ENCODE peak calls at places on chromosomes 16 and 17, in four cellular contexts. T is endodermal cell, P is pancreas, V is left ventricle myocardium inferior. U is an unnamed sample.

GRCh38 chr17:36016555-36016954 is 1.2 kb downstream of the CCL23 start:
- DNase-seq in P (no peak), T (no peak), V (no peak), U (no peak)

GRCh38 chr17:1197781-1198490 is 18.2 kb upstream of the ABR start:
- DNase-seq in T (no peak), P (peak; percentile 70), V (peak; percentile 75), U (no peak)

GRCh38 chr17:6241381-6241780 is 171.2 kb downstream of the WSCD1 start:
- DNase-seq in V (no peak), T (peak; percentile 77), P (no peak), U (no peak)

GRCh38 chr17:53141731-53142130 is 681.0 kb upstream of the KIF2B start:
- DNase-seq in P (no peak), T (peak; percentile 35), V (no peak), U (no peak)

GRCh38 chr16:22098538-22099255 is 6.4 kb downstream of the VWA3A start:
- DNase-seq in P (no peak), V (no peak), T (peak; percentile 61), U (no peak)

GRCh38 chr16:47018223-47018891 is 44.9 kb upstream of the DNAJA2 start:
- DNase-seq in V (no peak), P (no peak), T (peak; percentile 74), U (no peak)

GRCh38 chr17:14427914-14428639 is 127.2 kb downstream of the HS3ST3B1 start:
- DNase-seq in P (no peak), T (no peak), V (no peak), U (no peak)

GRCh38 chr16:31067342-31067741 is 6.7 kb downstream of the ZNF668 start:
- DNase-seq in T (no peak), V (no peak), P (no peak), U (no peak)

GRCh38 chr17:50865060-50865867 is 890 bp downstream of the TOB1 start:
- DNase-seq in V (peak; percentile 64), T (peak; percentile 88), P (peak; percentile 92), U (no peak)

GRCh38 chr17:60451071-60451470 is 28.8 kb downstream of the CHCT1 start:
- DNase-seq in P (no peak), V (no peak), T (no peak), U (no peak)

GRCh38 chr17:34723875-34724274 is 144.5 kb downstream of the TMEM132E start:
- DNase-seq in V (no peak), P (no peak), T (peak; percentile 44), U (no peak)

GRCh38 chr16:83900611-83901010 is 1.7 kb downstream of the MLYCD start:
- DNase-seq in T (no peak), V (no peak), P (no peak), U (no peak)

GRCh38 chr16:61929801-61930200 is 106.4 kb downstream of the CDH8 start:
- DNase-seq in V (no peak), P (no peak), T (no peak), U (no peak)

GRCh38 chr16:68257251-68257905 is 6.9 kb upstream of the SLC7A6 start:
- DNase-seq in T (no peak), V (no peak), P (peak; percentile 6), U (no peak)

GRCh38 chr17:28398280-28398981 is 7.6 kb downstream of the SLC46A1 start:
- DNase-seq in P (no peak), V (no peak), T (no peak), U (no peak)

GRCh38 chr16:4117250-4117578 is 972 bp upstream of the ADCY9 start:
- DNase-seq in T (no peak), V (no peak), P (no peak), U (no peak)

GRCh38 chr17:39739885-39740356 is 2.2 kb downstream of the GRB7 start:
- DNase-seq in V (no peak), P (peak; percentile 58), T (peak; percentile 91), U (no peak)

GRCh38 chr17:60586288-60586974 is 13.6 kb upstream of the PPM1D start:
- DNase-seq in V (no peak), P (no peak), T (peak; percentile 85), U (no peak)

GRCh38 chr16:58885528-58886170 is 151.5 kb upstream of the GOT2 start:
- DNase-seq in T (no peak), P (no peak), V (no peak), U (no peak)

GRCh38 chr16:52114414-52114813 is 432.5 kb downstream of the TOX3 start:
- DNase-seq in T (no peak), P (no peak), V (no peak), U (no peak)

GRCh38 chr17:79800325-79801155 is 3.7 kb upstream of the CBX8 start:
- DNase-seq in T (peak; percentile 92), V (no peak), P (no peak), U (no peak)

GRCh38 chr16:52843386-52843785 is 209.3 kb downstream of the CHD9NB start:
- DNase-seq in P (no peak), T (no peak), V (no peak), U (no peak)

GRCh38 chr17:2191785-2192184 is 111.8 kb downstream of the SMG6 start:
- DNase-seq in T (no peak), V (no peak), P (no peak), U (no peak)

GRCh38 chr17:38749222-38750043 is 1.3 kb upstream of the PCGF2 start:
- DNase-seq in P (peak; percentile 87), V (peak; percentile 92), T (peak; percentile 96), U (no peak)

GRCh38 chr16:67538666-67539101 is 10.1 kb downstream of the RIPOR1 start:
- DNase-seq in T (peak; percentile 74), P (peak; percentile 78), V (no peak), U (no peak)

GRCh38 chr17:4853195-4853762 is 20.1 kb downstream of the MINK1 start:
- DNase-seq in P (no peak), V (no peak), T (no peak), U (no peak)

GRCh38 chr16:30923554-30924085 is at the start of gene FBXL19:
- DNase-seq in P (no peak), T (peak; percentile 88), V (peak; percentile 48), U (no peak)

GRCh38 chr16:8631373-8631772 is 9.9 kb downstream of the METTL22 start:
- DNase-seq in V (no peak), P (no peak), T (no peak), U (no peak)

GRCh38 chr16:89710709-89711564 is 9.4 kb upstream of the SPATA2L start:
- DNase-seq in T (peak; percentile 66), P (no peak), V (no peak), U (no peak)

GRCh38 chr17:4796550-4796915 is 569 bp downstream of the PSMB6 start:
- DNase-seq in T (peak; percentile 91), P (no peak), V (no peak), U (no peak)

GRCh38 chr17:27551701-27552466 is 79.1 kb upstream of the LGALS9 start:
- DNase-seq in P (no peak), V (no peak), T (peak; percentile 84), U (peak; percentile 54)

GRCh38 chr17:80009391-80010282 is 26.0 kb downstream of the TBC1D16 start:
- DNase-seq in P (peak; percentile 76), V (no peak), T (no peak), U (no peak)

GRCh38 chr16:28931801-28932225 is at the start of gene CD19:
- DNase-seq in T (no peak), P (no peak), V (no peak), U (no peak)

GRCh38 chr16:1256874-1257322 is 1.0 kb downstream of the TPSD1 start:
- DNase-seq in V (no peak), P (peak; percentile 73), T (no peak), U (no peak)

GRCh38 chr16:79066621-79067020 is 533.9 kb downstream of the MAF start:
- DNase-seq in P (no peak), V (no peak), T (no peak), U (no peak)

GRCh38 chr17:42617956-42618431 is 8.5 kb downstream of the TUBG1 start:
- DNase-seq in V (no peak), P (no peak), T (no peak), U (no peak)

GRCh38 chr16:5025171-5025632 is 8.5 kb downstream of the NAGPA start:
- DNase-seq in V (peak; percentile 50), P (peak; percentile 84), T (peak; percentile 93), U (no peak)

GRCh38 chr17:80388175-80388574 is 26.8 kb upstream of the ENDOV start:
- DNase-seq in T (peak; percentile 78), V (no peak), P (no peak), U (no peak)

GRCh38 chr16:549544-550263 is 10.5 kb upstream of the PRR35 start:
- DNase-seq in P (no peak), T (peak; percentile 81), V (no peak), U (no peak)

DNA sequence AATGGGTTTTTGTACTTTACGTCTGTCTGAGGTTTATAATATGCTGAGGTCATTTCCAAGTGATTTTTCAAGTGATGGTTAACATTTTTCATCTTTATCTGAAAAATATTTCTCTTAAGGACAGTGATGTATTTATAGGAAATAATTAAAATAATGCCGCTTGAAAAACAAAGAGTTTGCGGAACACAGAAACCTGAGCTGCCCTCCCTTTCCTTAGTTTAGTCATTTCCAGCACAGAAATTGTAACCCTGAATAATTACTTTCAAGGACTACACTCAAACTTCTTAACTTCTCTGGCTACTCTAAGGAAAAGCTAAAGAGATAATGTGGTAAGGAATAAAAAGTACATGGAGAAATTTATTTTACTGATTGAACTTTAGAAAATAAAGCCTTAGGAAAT is 54.6 kb downstream of the MRTFB start:
- DNase-seq in P (no peak), V (no peak), T (no peak), U (no peak)
- H3K36me3 ChIP-seq in P (no peaks in the 10 kb centered on the region), V (no peaks in the 10 kb centered on the region), T (no peaks in the 10 kb centered on the region), U (no peaks in the 10 kb centered on the region)

GRCh38 chr16:56469748-56470147 is 18.4 kb downstream of the OGFOD1 start:
- DNase-seq in V (no peak), P (no peak), T (no peak), U (no peak)

GRCh38 chr16:56468800-56469199 is 17.4 kb downstream of the OGFOD1 start:
- DNase-seq in V (no peak), P (no peak), T (no peak), U (no peak)

GRCh38 chr16:56470232-56470631 is 18.9 kb downstream of the OGFOD1 start:
- DNase-seq in T (no peak), V (no peak), P (no peak), U (no peak)

GRCh38 chr16:56475226-56475625 is 23.9 kb downstream of the OGFOD1 start:
- DNase-seq in T (peak; percentile 68), P (no peak), V (no peak), U (no peak)

GRCh38 chr16:56470666-56471065 is 19.3 kb downstream of the OGFOD1 start:
- DNase-seq in V (no peak), P (no peak), T (no peak), U (no peak)
- H3K36me3 ChIP-seq in V (peaks cover 99% of the 10 kb centered on the region), P (peaks cover 78% of the 10 kb centered on the region), T (peaks cover 86% of the 10 kb centered on the region), U (peaks cover 62% of the 10 kb centered on the region)

GRCh38 chr17:13016881-13017622 is 775 bp downstream of the ELAC2 start:
- DNase-seq in T (no peak), P (no peak), V (no peak), U (no peak)

GRCh38 chr17:13014801-13015200 is 3.0 kb downstream of the ELAC2 start:
- DNase-seq in P (no peak), V (no peak), T (no peak), U (no peak)

GRCh38 chr17:13017623-13018462 is at the start of gene ELAC2:
- DNase-seq in P (peak; percentile 98), T (peak; percentile 100), V (peak; percentile 96), U (peak; percentile 91)
- H3K36me3 ChIP-seq in P (peaks cover 29% of the 10 kb centered on the region), T (peaks cover 35% of the 10 kb centered on the region), V (peaks cover 39% of the 10 kb centered on the region), U (peaks cover 19% of the 10 kb centered on the region)

DNA sequence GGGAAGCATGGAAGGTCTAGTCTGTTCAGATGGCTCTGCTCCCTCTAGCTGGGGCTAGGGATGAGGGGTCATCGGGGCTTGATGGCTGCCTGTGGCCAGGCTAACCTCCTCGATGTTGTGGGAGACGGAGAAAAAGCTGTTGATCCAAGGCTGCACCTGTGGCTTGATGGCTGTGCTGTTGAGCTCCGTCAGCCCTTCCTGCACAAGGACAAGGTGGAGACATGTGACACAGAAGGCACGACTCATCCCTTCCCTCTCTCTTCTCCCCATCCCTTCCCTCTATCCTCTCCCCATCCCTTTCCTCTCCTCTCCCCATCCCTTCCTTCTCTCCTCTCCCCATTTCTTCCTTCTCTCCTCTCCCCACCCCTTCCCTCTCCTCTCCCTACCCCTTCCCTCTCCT is 28.2 kb downstream of the FCSK start:
- DNase-seq in T (no peak), V (no peak), P (no peak), U (no peak)
- H3K36me3 ChIP-seq in T (peaks cover 40% of the 10 kb centered on the region), V (peaks cover 70% of the 10 kb centered on the region), P (peaks cover 25% of the 10 kb centered on the region), U (peaks cover 14% of the 10 kb centered on the region)